ENCODE peak calls at places on chromosome 4, in seven cellular contexts. N, F, U, Q, D, X and B are unnamed samples.

GRCh38 chr4:112552668-112553067 is 36.7 kb upstream of the NEUROG2 start:
- DNase-seq in N (no peak), F (no peak), U (peak), Q (no peak), D (no peak), X (peak), B (no peak)

GRCh38 chr4:71732066-71732465 is 51.8 kb downstream of the GC start:
- DNase-seq in N (no peak), F (no peak), U (peak), Q (no peak), D (no peak), X (no peak), B (no peak)

GRCh38 chr4:151955721-151956340 is 195.0 kb upstream of the GATB start:
- DNase-seq in N (no peak), F (no peak), U (peak), Q (no peak), D (no peak), X (peak), B (no peak)

GRCh38 chr4:23937173-23937572 is 47.3 kb upstream of the PPARGC1A start:
- DNase-seq in N (no peak), F (no peak), U (no peak), Q (no peak), D (no peak), X (no peak), B (no peak)

GRCh38 chr4:82458729-82459128 is 28.3 kb downstream of the ENOPH1 start:
- DNase-seq in N (no peak), F (no peak), U (no peak), Q (no peak), D (no peak), X (no peak), B (no peak)

GRCh38 chr4:10690185-10690907 is 5.8 kb upstream of the CLNK start:
- DNase-seq in N (peak), F (no peak), U (no peak), Q (no peak), D (no peak), X (no peak), B (no peak)

GRCh38 chr4:147518086-147518485 is 37.2 kb downstream of the EDNRA start:
- DNase-seq in N (no peak), F (no peak), U (peak), Q (no peak), D (no peak), X (no peak), B (no peak)

GRCh38 chr4:168449740-168450442 is 30.4 kb downstream of the DDX60L start:
- DNase-seq in N (no peak), F (peak), U (peak), Q (no peak), D (no peak), X (no peak), B (no peak)

GRCh38 chr4:54513231-54513630 is 144.5 kb upstream of the KIT start:
- DNase-seq in N (no peak), F (no peak), U (peak), Q (no peak), D (no peak), X (peak), B (no peak)

GRCh38 chr4:7255488-7255881 is 63.1 kb downstream of the SORCS2 start:
- DNase-seq in N (no peak), F (no peak), U (no peak), Q (no peak), D (no peak), X (no peak), B (no peak)

GRCh38 chr4:41509411-41510008 is 28.4 kb upstream of the LIMCH1 start:
- DNase-seq in N (no peak), F (no peak), U (no peak), Q (no peak), D (no peak), X (no peak), B (no peak)

GRCh38 chr4:17981063-17981462 is 40.5 kb downstream of the LCORL start:
- DNase-seq in N (no peak), F (no peak), U (no peak), Q (no peak), D (no peak), X (no peak), B (no peak)

GRCh38 chr4:53908661-53909078 is 155.7 kb downstream of the CHIC2 start:
- DNase-seq in N (peak), F (no peak), U (peak), Q (no peak), D (no peak), X (peak), B (peak)

GRCh38 chr4:122798101-122798500 is 28.5 kb upstream of the FGF2 start:
- DNase-seq in N (peak), F (no peak), U (peak), Q (no peak), D (no peak), X (peak), B (no peak)

GRCh38 chr4:73236151-73236550 is 22.4 kb downstream of the ANKRD17 start:
- DNase-seq in N (no peak), F (no peak), U (no peak), Q (no peak), D (no peak), X (no peak), B (no peak)

GRCh38 chr4:58515206-58515605 is 1405.0 kb upstream of the IGFBP7 start:
- DNase-seq in N (no peak), F (no peak), U (no peak), Q (no peak), D (no peak), X (no peak), B (no peak)

GRCh38 chr4:147160908-147161513 is 215.3 kb upstream of the TTC29 start:
- DNase-seq in N (peak), F (no peak), U (peak), Q (no peak), D (no peak), X (peak), B (peak)

GRCh38 chr4:150591904-150592303 is 10.0 kb downstream of the MAB21L2 start:
- DNase-seq in N (no peak), F (no peak), U (no peak), Q (no peak), D (no peak), X (no peak), B (no peak)

GRCh38 chr4:6753891-6754290 is 28.6 kb upstream of the KIAA0232 start:
- DNase-seq in N (no peak), F (no peak), U (no peak), Q (no peak), D (no peak), X (no peak), B (no peak)

GRCh38 chr4:169940460-169940859 is 85.7 kb downstream of the MFAP3L start:
- DNase-seq in N (no peak), F (no peak), U (no peak), Q (no peak), D (no peak), X (no peak), B (no peak)
- TF ChIP-seq CTCF in N (no peak), F (no peak), U (peak), Q (no peak), D (no peak), X (no peak), B (no peak)

DNA sequence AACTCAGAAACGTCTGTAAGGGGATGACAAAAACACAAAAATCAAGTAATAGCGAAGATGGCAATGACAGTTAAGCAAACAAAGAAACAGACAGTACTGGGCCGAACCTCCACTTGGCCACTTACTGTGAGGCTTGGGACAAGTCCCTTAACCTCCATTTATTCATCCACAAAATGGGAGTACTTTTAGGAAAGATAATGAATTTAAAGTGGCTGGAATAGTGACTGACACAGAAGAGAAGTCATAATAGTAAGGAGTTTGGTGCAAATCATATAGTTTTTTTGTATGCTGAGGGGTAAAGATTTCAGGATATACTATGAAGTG is 1.4 kb upstream of the TLR6 start:
- DNase-seq in N (no peak), F (no peak), U (no peak), Q (no peak), D (no peak), X (no peak), B (no peak)
- H3K4me3 ChIP-seq in N (peak), F (no peak), U (no peak), Q (no peak), D (no peak), X (no peak), B (no peak)

GRCh38 chr4:26490980-26491284 is 648 bp upstream of the CCKAR start:
- DNase-seq in N (no peak), F (no peak), U (no peak), Q (no peak), D (no peak), X (no peak), B (no peak)

GRCh38 chr4:26493461-26493860 is 3.2 kb upstream of the CCKAR start:
- DNase-seq in N (no peak), F (no peak), U (no peak), Q (no peak), D (no peak), X (no peak), B (no peak)

GRCh38 chr4:26490111-26490979 is at the start of gene CCKAR:
- DNase-seq in N (no peak), F (peak), U (peak), Q (no peak), D (no peak), X (no peak), B (no peak)

GRCh38 chr4:26491449-26492170 is 1.3 kb upstream of the CCKAR start:
- DNase-seq in N (no peak), F (peak), U (no peak), Q (no peak), D (no peak), X (no peak), B (no peak)

DNA sequence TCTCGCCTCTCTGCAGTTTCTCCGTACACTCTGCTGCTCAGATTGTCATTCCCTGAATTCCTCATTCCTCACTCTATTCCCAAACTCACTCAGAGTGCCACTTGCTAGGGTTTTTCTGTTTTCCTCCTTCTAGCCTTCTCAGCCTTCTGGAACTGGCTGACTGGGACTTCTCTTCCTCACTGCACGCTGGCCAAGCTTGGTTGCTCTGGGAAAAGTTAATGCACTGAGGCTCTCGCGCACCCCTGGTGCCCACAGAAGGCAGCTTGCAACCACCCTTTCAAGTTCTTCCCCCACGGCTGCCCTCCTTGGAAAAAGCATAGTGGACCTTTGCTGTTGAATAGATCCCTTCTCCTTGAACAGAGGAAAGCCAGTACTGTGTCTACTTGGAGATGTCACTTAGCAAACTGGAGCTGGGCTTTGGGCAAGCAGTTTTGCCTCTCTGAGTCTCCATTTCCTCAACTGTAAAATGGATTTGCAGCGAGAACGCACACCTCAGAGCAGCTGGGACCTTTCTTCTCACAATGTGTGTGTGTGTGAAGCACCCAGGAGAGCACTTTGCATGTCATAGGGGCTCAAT is 6.0 kb upstream of the CCKAR start:
- DNase-seq in N (no peak), F (peak), U (no peak), Q (no peak), D (no peak), X (no peak), B (no peak)
- TF ChIP-seq CTCF in N (no peak), F (no peak), U (no peak), Q (no peak), D (no peak), X (no peak), B (no peak)

GRCh38 chr4:159048166-159048886 is 54.6 kb upstream of the RAPGEF2 start:
- DNase-seq in N (no peak), F (peak), U (peak), Q (peak), D (no peak), X (no peak), B (no peak)
- H3K4me3 ChIP-seq in N (no peak), F (no peak), U (peak), Q (peak), D (no peak), X (peak), B (no peak)

DNA sequence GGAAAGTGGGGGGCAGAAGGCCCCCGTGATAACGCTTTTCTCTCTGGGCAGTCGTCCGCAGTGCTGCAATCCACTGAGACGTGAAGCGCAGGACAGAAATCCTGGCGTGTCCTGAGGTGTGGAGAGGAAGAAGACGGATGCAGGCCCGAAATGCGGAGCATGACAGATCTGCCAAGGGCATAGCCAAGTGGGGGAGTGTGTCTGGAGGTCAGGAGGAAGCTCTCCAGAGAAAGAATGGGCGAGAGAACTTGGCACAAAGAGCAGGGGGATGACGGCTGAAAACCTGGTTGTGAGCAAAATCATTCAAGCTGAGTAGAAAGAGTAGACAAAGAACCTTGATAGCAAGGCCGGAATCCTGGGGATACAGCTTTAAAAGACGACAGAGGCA is 23.7 kb upstream of the HELT start:
- DNase-seq in N (no peak), F (peak), U (no peak), Q (no peak), D (no peak), X (no peak), B (no peak)
- TF ChIP-seq CTCF in N (no peak), F (no peak), U (no peak), Q (no peak), D (no peak), X (no peak), B (no peak)

GRCh38 chr4:76250962-76251361 is 559 bp upstream of the FAM47E start:
- DNase-seq in N (no peak), F (no peak), U (no peak), Q (no peak), D (no peak), X (no peak), B (no peak)

GRCh38 chr4:76256032-76256431 is 4.5 kb downstream of the FAM47E start:
- DNase-seq in N (no peak), F (no peak), U (no peak), Q (no peak), D (no peak), X (no peak), B (no peak)

GRCh38 chr4:76251448-76252270 is at the start of gene FAM47E:
- DNase-seq in N (no peak), F (peak), U (peak), Q (peak), D (peak), X (no peak), B (no peak)

GRCh38 chr4:76253511-76253910 is 2.0 kb downstream of the FAM47E start:
- DNase-seq in N (no peak), F (no peak), U (no peak), Q (no peak), D (no peak), X (no peak), B (no peak)

GRCh38 chr4:76252271-76252653 is 741 bp downstream of the FAM47E start:
- DNase-seq in N (no peak), F (no peak), U (no peak), Q (no peak), D (no peak), X (no peak), B (no peak)
- H3K4me3 ChIP-seq in N (no peak), F (no peak), U (no peak), Q (peak), D (no peak), X (no peak), B (no peak)

DNA sequence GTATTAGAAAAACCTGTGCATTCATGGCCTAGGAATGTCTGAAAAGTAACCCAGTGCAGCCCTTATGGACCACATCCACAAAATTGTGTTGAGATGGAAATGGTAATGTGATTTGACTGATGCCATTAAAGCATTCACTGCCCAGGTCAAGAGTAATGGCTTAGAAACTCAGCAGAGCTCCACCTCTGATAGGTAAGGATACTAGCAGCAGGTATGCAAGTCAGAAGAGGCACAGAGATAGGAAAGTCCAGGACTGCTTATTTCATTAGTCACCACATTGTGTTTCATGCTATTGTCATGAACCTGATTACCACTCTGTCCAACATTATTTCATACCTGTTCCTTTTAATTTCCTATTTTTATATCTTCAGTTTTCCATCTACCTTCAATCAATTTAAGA is 2042.2 kb downstream of the ARAP2 start:
- DNase-seq in N (no peak), F (no peak), U (no peak), Q (no peak), D (no peak), X (no peak), B (no peak)
- TF ChIP-seq CTCF in N (no peak), F (no peak), U (no peak), Q (no peak), D (no peak), X (no peak), B (no peak)